ENCODE peak calls at places on chromosomes 7 and 10, in ten cellular contexts. H, Y, E, A, W, F, L, I, Q and P are unnamed samples. For H3K9me3 and H3K4me1, the result is how much of the 10 kb centered on the place peaks cover.

GRCh38 chr10:8332730-8333111 is 278.2 kb downstream of the GATA3 start:
- DNase-seq in H (no peak), L (no peak), Y (no peak), I (no peak), F (no peak), A (no peak), E (no peak), Q (no peak), W (no peak), P (no peak)

GRCh38 chr7:22124906-22125305 is 179.2 kb upstream of the CDCA7L start:
- DNase-seq in H (no peak), L (no peak), W (no peak), E (no peak), Q (no peak), F (no peak), Y (no peak), I (no peak), A (no peak), P (no peak)

GRCh38 chr7:1537631-1538412 is 7.3 kb downstream of the MAFK start:
- DNase-seq in Y (peak), W (peak), H (peak), E (no peak), A (peak), I (no peak), Q (no peak), L (no peak), F (peak), P (peak)

GRCh38 chr7:101239191-101239950 is 1.8 kb upstream of the CLDN15 start:
- DNase-seq in F (no peak), L (no peak), H (no peak), Y (peak), I (no peak), A (no peak), Q (no peak), W (no peak), E (no peak), P (no peak)

GRCh38 chr10:86282664-86283465 is 83.7 kb downstream of the GRID1 start:
- DNase-seq in I (no peak), L (no peak), W (no peak), F (no peak), Q (no peak), H (no peak), Y (no peak), E (no peak), A (no peak), P (no peak)

GRCh38 chr10:68082815-68083395 is 7.8 kb upstream of the HERC4 start:
- DNase-seq in Y (no peak), Q (no peak), I (no peak), A (no peak), W (no peak), E (no peak), L (no peak), H (no peak), F (no peak), P (peak)

GRCh38 chr7:95718556-95719410 is 53.6 kb upstream of the DYNC1I1 start:
- DNase-seq in E (no peak), L (no peak), A (no peak), Q (no peak), H (no peak), W (no peak), I (no peak), F (no peak), Y (no peak), P (no peak)

GRCh38 chr7:101916041-101916800 is 98.8 kb downstream of the CUX1 start:
- DNase-seq in L (no peak), A (no peak), Y (peak), Q (no peak), H (no peak), I (no peak), E (no peak), F (no peak), W (no peak), P (no peak)

GRCh38 chr10:68155615-68156205 is 46.4 kb downstream of the MYPN start:
- DNase-seq in I (no peak), Q (no peak), A (no peak), W (no peak), Y (no peak), E (no peak), L (no peak), F (no peak), H (no peak), P (no peak)

GRCh38 chr7:96328016-96328415 is 6.1 kb upstream of the SLC25A13 start:
- DNase-seq in Q (no peak), L (no peak), A (no peak), H (no peak), E (no peak), I (no peak), F (peak), Y (no peak), W (no peak), P (no peak)

GRCh38 chr10:47020491-47020890 is 109.3 kb downstream of the PTPN20 start:
- DNase-seq in F (no peak), A (no peak), Y (peak), Q (no peak), L (no peak), E (no peak), I (no peak), W (no peak), H (no peak), P (no peak)

GRCh38 chr10:13767721-13768178 is 181.0 kb downstream of the PRPF18 start:
- DNase-seq in L (no peak), A (no peak), F (no peak), I (no peak), Q (no peak), Y (no peak), H (no peak), W (no peak), E (no peak), P (no peak)

GRCh38 chr7:115038158-115038557 is 116.3 kb downstream of the MDFIC start:
- DNase-seq in A (no peak), H (no peak), F (no peak), Y (no peak), L (no peak), W (no peak), E (no peak), Q (no peak), I (no peak), P (no peak)

GRCh38 chr7:101814081-101814995 is 3.1 kb upstream of the CUX1 start:
- DNase-seq in A (peak), E (peak), Q (peak), W (peak), L (peak), H (peak), Y (peak), F (no peak), I (peak), P (peak)

GRCh38 chr7:47496064-47496665 is 85.7 kb downstream of the TNS3 start:
- DNase-seq in Q (no peak), H (no peak), E (no peak), F (no peak), L (no peak), Y (no peak), A (no peak), W (no peak), I (no peak), P (no peak)

GRCh38 chr7:10022957-10023356 is 950.7 kb upstream of the PHF14 start:
- DNase-seq in A (peak), Y (no peak), F (no peak), H (peak), Q (no peak), E (no peak), L (no peak), I (no peak), W (no peak), P (peak)

GRCh38 chr10:125709553-125710266 is 9.8 kb upstream of the EDRF1 start:
- DNase-seq in Q (no peak), W (no peak), H (no peak), A (no peak), L (no peak), I (no peak), E (no peak), F (no peak), Y (no peak), P (no peak)

GRCh38 chr7:92875719-92876118 is 39.3 kb upstream of the CDK6 start:
- DNase-seq in E (no peak), A (no peak), H (no peak), Q (no peak), L (no peak), F (no peak), I (no peak), W (no peak), Y (no peak), P (no peak)

GRCh38 chr7:31051598-31052503 is at the start of gene ADCYAP1R1:
- DNase-seq in Q (no peak), E (no peak), Y (no peak), I (no peak), A (no peak), L (no peak), W (peak), F (no peak), H (peak), P (no peak)

GRCh38 chr7:50718876-50719275 is 63.8 kb downstream of the GRB10 start:
- DNase-seq in F (no peak), A (no peak), E (no peak), Y (no peak), H (no peak), W (no peak), Q (no peak), L (no peak), I (no peak), P (no peak)

GRCh38 chr10:119217401-119217800 is 10.0 kb downstream of the GRK5 start:
- DNase-seq in L (no peak), Q (no peak), E (no peak), W (no peak), I (no peak), F (no peak), Y (no peak), H (no peak), A (no peak), P (no peak)
- H3K9me3 ChIP-seq in L (under half), Q (under half), E (under half), W (under half), I (under half), F (under half), Y (under half), H (under half), A (under half), P (under half)

GRCh38 chr10:62171791-62172190 is 96.9 kb downstream of the RTKN2 start:
- DNase-seq in E (no peak), L (no peak), Y (no peak), A (no peak), F (no peak), I (no peak), Q (no peak), H (no peak), W (no peak), P (no peak)
- H3K4me1 ChIP-seq in E (under half), L (under half), Y (under half), A (under half), F (under half), I (under half), Q (under half), H (under half), W (under half), P (under half)

DNA sequence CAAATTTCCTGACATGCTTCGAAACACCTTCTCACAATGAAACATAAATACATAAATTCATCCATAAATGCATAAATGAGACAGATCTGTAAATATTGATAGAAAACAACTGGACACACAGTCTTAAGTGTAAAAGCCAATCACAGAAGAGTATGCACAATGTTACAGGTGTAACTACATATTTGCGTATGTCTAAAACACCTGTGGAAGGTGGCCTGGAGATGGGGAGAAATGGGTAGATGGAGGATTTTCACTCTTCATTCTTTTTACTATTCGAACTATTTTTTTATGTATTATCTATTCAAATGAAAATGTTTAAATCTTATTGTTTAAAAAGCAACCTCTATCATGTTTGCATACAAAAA is 860 bp downstream of the IQUB start:
- DNase-seq in W (no peak), Q (no peak), Y (no peak), E (no peak), L (no peak), F (no peak), H (no peak), I (no peak), A (no peak), P (no peak)
- H3K4me3 ChIP-seq in W (peak), Q (no peak), Y (no peak), E (peak), L (no peak), F (peak), H (no peak), I (no peak), A (no peak), P (no peak)

GRCh38 chr7:146503844-146504243 is 387.2 kb downstream of the CNTNAP2 start:
- DNase-seq in Y (no peak), H (no peak), E (no peak), F (no peak), Q (no peak), I (no peak), A (no peak), L (no peak), W (no peak), P (no peak)
- H3K9me3 ChIP-seq in Y (under half), H (under half), E (under half), F (under half), Q (under half), I (under half), A (under half), L (under half), W (under half), P (under half)

GRCh38 chr7:77426521-77427051 is 10.4 kb upstream of the GSAP start:
- DNase-seq in L (no peak), H (no peak), E (no peak), Q (no peak), F (no peak), A (no peak), W (no peak), I (no peak), Y (no peak), P (peak)
- H3K4me1 ChIP-seq in L (under half), H (under half), E (under half), Q (under half), F (under half), A (under half), W (under half), I (under half), Y (under half), P (under half)

GRCh38 chr10:3293536-3294431 is 121.2 kb upstream of the PITRM1 start:
- DNase-seq in A (no peak), L (no peak), Y (no peak), Q (no peak), W (no peak), F (no peak), H (no peak), I (no peak), E (no peak), P (no peak)
- H3K4me3 ChIP-seq in A (no peak), L (no peak), Y (no peak), Q (no peak), W (no peak), F (no peak), H (no peak), I (no peak), E (no peak), P (no peak)